ENCODE peak calls at places on chromosomes 5 and 9, in five cellular contexts. X is CD4-positive, CD25-positive, alpha-beta regulatory T cell; A is SJSA1; W is aorta; C is Panc1. B is an unnamed sample. For H3K4me1 and H3K9me3, the result is how much of the 10 kb centered on the place peaks cover.

GRCh38 chr5:39422036-39422606 is 2.7 kb downstream of the DAB2 start:
- DNase-seq in C (no peak), W (no peak), A (no peak), X (no peak), B (no peak)

GRCh38 chr5:162248107-162248713 is 180.6 kb downstream of the GABRG2 start:
- DNase-seq in W (no peak), X (no peak), C (no peak), A (no peak), B (peak)

GRCh38 chr5:150068472-150068871 is 17.9 kb downstream of the CSF1R start:
- DNase-seq in C (no peak), W (no peak), A (no peak), X (no peak), B (no peak)

GRCh38 chr5:74865799-74866652 is at the start of gene FAM169A:
- DNase-seq in A (peak), C (no peak), W (no peak), X (peak), B (no peak)

GRCh38 chr5:108773330-108773729 is 25.6 kb downstream of the FER start:
- DNase-seq in W (no peak), A (no peak), C (no peak), X (no peak), B (no peak)

GRCh38 chr5:41776435-41776834 is 93.8 kb downstream of the OXCT1 start:
- DNase-seq in A (no peak), W (no peak), C (no peak), X (no peak), B (no peak)

GRCh38 chr5:94192658-94193391 is 425.6 kb downstream of the KIAA0825 start:
- DNase-seq in C (no peak), A (no peak), W (no peak), X (no peak), B (no peak)

GRCh38 chr5:97026721-97027120 is 90.8 kb downstream of the LNPEP start:
- DNase-seq in X (no peak), C (no peak), A (no peak), W (no peak), B (no peak)

GRCh38 chr9:135906291-135907005 is 898 bp downstream of the CAMSAP1 start:
- DNase-seq in C (no peak), X (peak), A (no peak), W (peak), B (no peak)

GRCh38 chr9:123451011-123451410 is 95.0 kb downstream of the CRB2 start:
- DNase-seq in C (no peak), A (no peak), W (no peak), X (no peak), B (no peak)

GRCh38 chr5:89236900-89237299 is 353.9 kb upstream of the MEF2C start:
- DNase-seq in A (no peak), W (no peak), X (no peak), C (no peak), B (no peak)

GRCh38 chr5:16673241-16673998 is 56.6 kb upstream of the RETREG1 start:
- DNase-seq in A (no peak), X (peak), C (no peak), W (no peak), B (no peak)

GRCh38 chr5:58922392-58923171 is 339.7 kb downstream of the RAB3C start:
- DNase-seq in A (no peak), W (peak), C (no peak), X (no peak), B (no peak)

GRCh38 chr9:130444565-130445221 is at the start of gene ASS1:
- DNase-seq in C (no peak), X (peak), W (peak), A (no peak), B (no peak)

GRCh38 chr5:103232393-103232999 is 26.1 kb upstream of the MACIR start:
- DNase-seq in W (no peak), C (peak), A (no peak), X (no peak), B (no peak)

GRCh38 chr5:129664336-129664937 is 83.5 kb upstream of the MINAR2 start:
- DNase-seq in A (peak), X (no peak), W (peak), C (peak), B (peak)

GRCh38 chr5:175797521-175798038 is 73.8 kb upstream of the CPLX2 start:
- DNase-seq in C (no peak), W (no peak), A (no peak), X (no peak), B (no peak)

GRCh38 chr9:71748280-71748743 is 20.0 kb downstream of the CEMIP2 start:
- DNase-seq in W (no peak), X (no peak), C (no peak), A (no peak), B (no peak)

GRCh38 chr9:134770972-134771971 is 109.3 kb upstream of the FCN2 start:
- DNase-seq in W (no peak), A (no peak), X (no peak), C (no peak), B (no peak)

GRCh38 chr5:140381972-140382371 is 19.7 kb upstream of the ANKHD1 start:
- DNase-seq in A (no peak), X (no peak), W (no peak), C (no peak), B (no peak)

GRCh38 chr5:43190755-43191603 is 1.0 kb upstream of the NIM1K start:
- DNase-seq in C (no peak), W (no peak), A (no peak), X (no peak), B (no peak)

GRCh38 chr9:13088734-13089427 is 190.6 kb downstream of the MPDZ start:
- DNase-seq in C (peak), W (peak), A (peak), X (no peak), B (peak)

GRCh38 chr5:61675015-61675692 is 343.1 kb downstream of the ZSWIM6 start:
- DNase-seq in X (no peak), C (no peak), W (no peak), A (no peak), B (no peak)

GRCh38 chr9:116141864-116142561 is 11.6 kb upstream of the PAPPA start:
- DNase-seq in A (no peak), X (no peak), W (no peak), C (no peak), B (no peak)

GRCh38 chr5:7886849-7887460 is 18.0 kb downstream of the MTRR start:
- DNase-seq in X (no peak), W (no peak), A (no peak), C (no peak), B (no peak)

GRCh38 chr9:104856413-104856941 is 71.5 kb downstream of the ABCA1 start:
- DNase-seq in A (no peak), W (no peak), X (no peak), C (no peak), B (no peak)

GRCh38 chr5:16776611-16777251 is 159.4 kb downstream of the MYO10 start:
- DNase-seq in C (no peak), A (no peak), W (no peak), X (no peak), B (no peak)

GRCh38 chr9:114606597-114607207 is 4.4 kb upstream of the TMEM268 start:
- DNase-seq in A (no peak), X (no peak), C (no peak), W (no peak), B (no peak)

GRCh38 chr9:36191696-36192095 is 975 bp downstream of the CLTA start:
- DNase-seq in A (no peak), C (no peak), W (no peak), X (no peak), B (no peak)

GRCh38 chr5:34699155-34700077 is 43.3 kb downstream of the RAI14 start:
- DNase-seq in W (no peak), A (no peak), X (no peak), C (no peak), B (no peak)

GRCh38 chr5:1115123-1115815 is 3.4 kb upstream of the SLC12A7 start:
- DNase-seq in A (no peak), C (no peak), X (no peak), W (no peak), B (no peak)

GRCh38 chr9:118455781-118456180 is 751.6 kb downstream of the TLR4 start:
- DNase-seq in X (no peak), A (no peak), C (no peak), W (no peak), B (no peak)

GRCh38 chr9:5186416-5187169 is 1.2 kb upstream of the INSL6 start:
- DNase-seq in X (peak), C (no peak), W (no peak), A (no peak), B (peak)

GRCh38 chr5:60332244-60333018 is 367.5 kb downstream of the DEPDC1B start:
- DNase-seq in A (no peak), W (no peak), C (no peak), X (no peak), B (no peak)

DNA sequence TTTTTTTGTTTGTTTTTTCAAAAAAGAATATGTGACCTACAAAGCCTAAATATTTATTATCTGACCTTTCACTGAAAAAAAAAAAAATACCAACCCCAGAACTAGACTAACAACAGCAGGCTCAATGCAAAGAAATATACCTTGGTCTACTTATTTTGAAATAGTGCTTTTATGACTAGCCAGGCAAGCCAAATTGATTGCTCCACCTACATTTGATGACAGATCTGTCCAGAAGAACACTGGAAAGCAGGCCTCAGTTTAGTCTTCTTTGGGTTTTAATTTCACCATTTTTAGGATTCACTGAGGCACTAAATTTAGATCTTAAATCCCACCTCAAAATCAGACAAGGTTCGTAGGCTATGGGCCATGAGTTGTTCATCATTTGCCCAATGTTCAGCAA is 97.3 kb downstream of the PLPP1 start:
- DNase-seq in A (no peak), X (no peak), W (no peak), C (no peak), B (no peak)
- H3K27ac ChIP-seq in A (peak), X (no peak), W (peak), C (peak), B (no peak)

DNA sequence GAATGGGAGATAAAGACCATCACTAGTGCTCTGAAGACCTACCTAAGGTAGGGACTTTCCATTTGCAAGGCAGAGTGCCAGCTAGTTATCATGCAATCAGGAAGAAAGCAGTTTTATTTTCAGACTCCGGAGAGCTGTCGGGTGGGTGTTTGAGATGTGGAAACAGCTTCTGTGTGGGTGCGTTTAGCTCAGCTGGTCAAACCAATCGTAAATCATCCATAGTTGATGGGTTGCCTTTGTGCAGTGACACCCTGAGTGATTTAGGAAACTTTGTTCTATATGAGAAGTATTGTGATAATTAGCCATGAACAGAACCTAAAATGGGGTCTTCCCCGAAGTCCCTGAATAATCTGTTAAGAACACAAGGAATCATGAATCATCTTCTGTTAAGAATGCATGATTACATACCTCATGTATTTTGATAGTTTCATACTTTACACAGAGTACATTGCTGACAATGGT is 284.3 kb downstream of the ARHGAP26 start:
- DNase-seq in C (no peak), W (no peak), X (no peak), A (no peak), B (no peak)
- H3K4me1 ChIP-seq in C (under half), W (under half), X (under half), A (under half), B (under half)

DNA sequence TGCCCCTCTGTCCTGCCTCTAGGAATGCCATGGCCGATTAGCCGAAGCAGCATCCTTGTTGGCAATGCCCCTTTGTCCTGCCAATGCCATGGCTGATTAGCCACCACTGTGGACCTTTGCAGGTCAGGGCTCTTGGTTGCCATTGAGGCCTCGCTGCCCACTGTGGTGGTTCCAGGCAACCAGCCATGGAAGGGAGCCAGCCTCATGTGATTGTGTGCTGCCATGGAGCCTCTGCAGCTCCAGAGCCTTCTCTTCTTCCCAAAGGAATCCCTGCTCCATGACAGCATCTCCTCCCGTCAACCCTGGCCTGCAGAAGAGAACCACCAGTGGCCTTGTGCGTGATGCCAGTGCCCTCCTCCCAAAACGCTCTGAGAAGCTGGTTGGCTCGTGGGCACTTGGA is 187.0 kb downstream of the CACNA1B start:
- DNase-seq in C (no peak), W (no peak), A (no peak), X (no peak), B (no peak)
- H3K9me3 ChIP-seq in C (under half), W (under half), A (under half), X (under half), B (under half)

GRCh38 chr9:6716766-6717165 is 41.0 kb upstream of the KDM4C start:
- DNase-seq in W (no peak), X (no peak), A (no peak), C (no peak), B (no peak)
- H3K27ac ChIP-seq in W (no peak), X (peak), A (no peak), C (no peak), B (no peak)

B was measured in iPS DF 6.9.